ENCODE peak calls at places on chromosome 15, in six cellular contexts. One of them, this sample, is unnamed.

GRCh38 chr15:101458908-101459578 is 30.5 kb downstream of the PCSK6 start:
- DNase-seq in AML-193: no peak
- DNase-seq in endothelial cell: peak; percentile 13
- DNase-seq in NCI-H1436: no peak
- DNase-seq in NCI-H460: no peak
- DNase-seq in nephron progenitor cell: no peak
- DNase-seq in this sample: no peak

GRCh38 chr15:59676565-59676964 is 12.6 kb downstream of the BNIP2 start:
- DNase-seq in AML-193: no peak
- DNase-seq in endothelial cell: no peak
- DNase-seq in NCI-H1436: no peak
- DNase-seq in NCI-H460: no peak
- DNase-seq in nephron progenitor cell: no peak
- DNase-seq in this sample: no peak

GRCh38 chr15:58057559-58057958 is 8.0 kb downstream of the ALDH1A2 start:
- DNase-seq in AML-193: no peak
- DNase-seq in endothelial cell: no peak
- DNase-seq in NCI-H1436: no peak
- DNase-seq in NCI-H460: no peak
- DNase-seq in nephron progenitor cell: no peak
- DNase-seq in this sample: no peak

GRCh38 chr15:89157061-89157460 is 64.3 kb downstream of the RLBP1 start:
- DNase-seq in AML-193: no peak
- DNase-seq in endothelial cell: no peak
- DNase-seq in NCI-H1436: no peak
- DNase-seq in NCI-H460: no peak
- DNase-seq in nephron progenitor cell: no peak
- DNase-seq in this sample: no peak

GRCh38 chr15:77032052-77032646 is 37.2 kb downstream of the PSTPIP1 start:
- DNase-seq in AML-193: no peak
- DNase-seq in endothelial cell: peak; percentile 4
- DNase-seq in NCI-H1436: no peak
- DNase-seq in NCI-H460: no peak
- DNase-seq in nephron progenitor cell: no peak
- DNase-seq in this sample: no peak

GRCh38 chr15:39497759-39498565 is 82.9 kb upstream of the THBS1 start:
- DNase-seq in AML-193: no peak
- DNase-seq in endothelial cell: no peak
- DNase-seq in NCI-H1436: no peak
- DNase-seq in NCI-H460: no peak
- DNase-seq in nephron progenitor cell: no peak
- DNase-seq in this sample: no peak

GRCh38 chr15:55587321-55588069 is 650 bp downstream of the PYGO1 start:
- DNase-seq in AML-193: no peak
- DNase-seq in endothelial cell: peak; percentile 33
- DNase-seq in NCI-H1436: no peak
- DNase-seq in NCI-H460: no peak
- DNase-seq in nephron progenitor cell: peak; percentile 71
- DNase-seq in this sample: peak; percentile 18

GRCh38 chr15:62454567-62455172 is 289.6 kb upstream of the C2CD4B start:
- DNase-seq in AML-193: no peak
- DNase-seq in endothelial cell: no peak
- DNase-seq in NCI-H1436: no peak
- DNase-seq in NCI-H460: no peak
- DNase-seq in nephron progenitor cell: no peak
- DNase-seq in this sample: no peak

GRCh38 chr15:66184936-66185790 is 68.4 kb downstream of the MEGF11 start:
- DNase-seq in AML-193: no peak
- DNase-seq in endothelial cell: no peak
- DNase-seq in NCI-H1436: no peak
- DNase-seq in NCI-H460: no peak
- DNase-seq in nephron progenitor cell: no peak
- DNase-seq in this sample: no peak

GRCh38 chr15:38867556-38867955 is 302.9 kb upstream of the RASGRP1 start:
- DNase-seq in AML-193: no peak
- DNase-seq in endothelial cell: no peak
- DNase-seq in NCI-H1436: no peak
- DNase-seq in NCI-H460: no peak
- DNase-seq in nephron progenitor cell: no peak
- DNase-seq in this sample: peak; percentile 85

GRCh38 chr15:40240619-40241304 is 1.9 kb downstream of the PAK6 start:
- DNase-seq in AML-193: no peak
- DNase-seq in endothelial cell: no peak
- DNase-seq in NCI-H1436: no peak
- DNase-seq in NCI-H460: no peak
- DNase-seq in nephron progenitor cell: no peak
- DNase-seq in this sample: no peak

GRCh38 chr15:101066501-101067408 is 147.6 kb downstream of the LRRK1 start:
- DNase-seq in AML-193: no peak
- DNase-seq in endothelial cell: no peak
- DNase-seq in NCI-H1436: no peak
- DNase-seq in NCI-H460: no peak
- DNase-seq in nephron progenitor cell: no peak
- DNase-seq in this sample: no peak

GRCh38 chr15:101675796-101676582 is 23.8 kb upstream of the TM2D3 start:
- DNase-seq in AML-193: no peak
- DNase-seq in endothelial cell: no peak
- DNase-seq in NCI-H1436: no peak
- DNase-seq in NCI-H460: no peak
- DNase-seq in nephron progenitor cell: no peak
- DNase-seq in this sample: peak; percentile 25

GRCh38 chr15:96947830-96948229 is 617.3 kb downstream of the NR2F2 start:
- DNase-seq in AML-193: no peak
- DNase-seq in endothelial cell: peak; percentile 31
- DNase-seq in NCI-H1436: no peak
- DNase-seq in NCI-H460: no peak
- DNase-seq in nephron progenitor cell: peak; percentile 69
- DNase-seq in this sample: peak; percentile 8

GRCh38 chr15:89489376-89489775 is 7.0 kb downstream of the RHCG start:
- DNase-seq in AML-193: no peak
- DNase-seq in endothelial cell: no peak
- DNase-seq in NCI-H1436: peak; percentile 90
- DNase-seq in NCI-H460: no peak
- DNase-seq in nephron progenitor cell: no peak
- DNase-seq in this sample: no peak

GRCh38 chr15:101288905-101289513 is 6.0 kb downstream of the SNRPA1 start:
- DNase-seq in AML-193: peak; percentile 69
- DNase-seq in endothelial cell: no peak
- DNase-seq in NCI-H1436: peak; percentile 21
- DNase-seq in NCI-H460: no peak
- DNase-seq in nephron progenitor cell: no peak
- DNase-seq in this sample: no peak

GRCh38 chr15:89790206-89790605 is 14.1 kb downstream of the MESP2 start:
- DNase-seq in AML-193: no peak
- DNase-seq in endothelial cell: no peak
- DNase-seq in NCI-H1436: no peak
- DNase-seq in NCI-H460: no peak
- DNase-seq in nephron progenitor cell: no peak
- DNase-seq in this sample: no peak

This sample was measured in H4.